ENCODE peak calls at places on chromosome 18, in five cellular contexts. A is neuronal stem cell, Y is H9, P is IMR-90, E is H1. Z is an unnamed sample.

GRCh38 chr18:24987271-24987932 is 364.6 kb downstream of the ZNF521 start:
- DNase-seq in A (peak; percentile 11), Y (peak; percentile 43), P (peak; percentile 35), E (no peak), Z (no peak)

GRCh38 chr18:45837283-45838070 is 12.0 kb downstream of the SIGLEC15 start:
- DNase-seq in A (peak; percentile 43), Y (peak; percentile 81), P (no peak), E (peak; percentile 19), Z (peak; percentile 88)

GRCh38 chr18:967037-967576 is 62.4 kb downstream of the ADCYAP1 start:
- DNase-seq in A (no peak), Y (no peak), P (no peak), E (no peak), Z (no peak)

GRCh38 chr18:28015671-28016070 is 161.3 kb downstream of the CDH2 start:
- DNase-seq in A (no peak), Y (peak; percentile 29), P (no peak), E (no peak), Z (no peak)

GRCh38 chr18:9366126-9366714 is 31.6 kb downstream of the TWSG1 start:
- DNase-seq in A (peak; percentile 4), Y (peak; percentile 82), P (peak; percentile 40), E (peak; percentile 59), Z (peak; percentile 7)

GRCh38 chr18:44792456-44793080 is 111.9 kb downstream of the SETBP1 start:
- DNase-seq in A (no peak), Y (no peak), P (peak; percentile 19), E (no peak), Z (peak; percentile 19)

GRCh38 chr18:73283032-73283431 is 415.2 kb upstream of the NETO1 start:
- DNase-seq in A (no peak), Y (no peak), P (peak; percentile 27), E (no peak), Z (no peak)

GRCh38 chr18:2627821-2628276 is 27.7 kb upstream of the SMCHD1 start:
- DNase-seq in A (no peak), Y (no peak), P (peak; percentile 41), E (no peak), Z (peak; percentile 42)

GRCh38 chr18:29250843-29251242 is 1073.9 kb upstream of the CDH2 start:
- DNase-seq in A (no peak), Y (no peak), P (no peak), E (no peak), Z (no peak)

GRCh38 chr18:3180325-3180724 is 39.4 kb downstream of the MYOM1 start:
- DNase-seq in A (peak; percentile 47), Y (no peak), P (peak; percentile 28), E (no peak), Z (no peak)

GRCh38 chr18:62033756-62034155 is 140.9 kb upstream of the RNF152 start:
- DNase-seq in A (no peak), Y (no peak), P (no peak), E (no peak), Z (no peak)

GRCh38 chr18:64717026-64717425 is 568.1 kb upstream of the LINC00305 start:
- DNase-seq in A (no peak), Y (no peak), P (no peak), E (no peak), Z (no peak)

GRCh38 chr18:56475250-56475649 is 163.1 kb downstream of the TXNL1 start:
- DNase-seq in A (no peak), Y (no peak), P (no peak), E (no peak), Z (peak; percentile 50)

GRCh38 chr18:50578030-50578429 is 18.1 kb downstream of the MAPK4 start:
- DNase-seq in A (no peak), Y (no peak), P (no peak), E (no peak), Z (no peak)

GRCh38 chr18:75507636-75508035 is 80.1 kb upstream of the SMIM21 start:
- DNase-seq in A (no peak), Y (no peak), P (peak; percentile 51), E (no peak), Z (no peak)

GRCh38 chr18:2672410-2672809 is 16.9 kb downstream of the SMCHD1 start:
- DNase-seq in A (no peak), Y (no peak), P (no peak), E (no peak), Z (no peak)

GRCh38 chr18:9586814-9587213 is 27.5 kb downstream of the PPP4R1 start:
- DNase-seq in A (no peak), Y (no peak), P (no peak), E (no peak), Z (no peak)

GRCh38 chr18:37438417-37439180 is 127.0 kb downstream of the CELF4 start:
- DNase-seq in A (no peak), Y (no peak), P (no peak), E (no peak), Z (no peak)

GRCh38 chr18:72460210-72460680 is 83.9 kb downstream of the CBLN2 start:
- DNase-seq in A (no peak), Y (no peak), P (peak; percentile 6), E (no peak), Z (no peak)

GRCh38 chr18:57859314-57859713 is 56.2 kb upstream of the ATP8B1 start:
- DNase-seq in A (no peak), Y (peak; percentile 41), P (no peak), E (no peak), Z (peak; percentile 39)

GRCh38 chr18:41972067-41973000 is 17.3 kb downstream of the PIK3C3 start:
- DNase-seq in A (no peak), Y (no peak), P (no peak), E (no peak), Z (no peak)

GRCh38 chr18:49744395-49744987 is 68.8 kb downstream of the ACAA2 start:
- DNase-seq in A (no peak), Y (no peak), P (no peak), E (no peak), Z (peak; percentile 29)

GRCh38 chr18:44826418-44827259 is 146.0 kb downstream of the SETBP1 start:
- DNase-seq in A (peak; percentile 23), Y (no peak), P (peak; percentile 83), E (no peak), Z (no peak)

GRCh38 chr18:78792094-78792493 is 187.5 kb upstream of the SALL3 start:
- DNase-seq in A (no peak), Y (no peak), P (no peak), E (no peak), Z (no peak)

GRCh38 chr18:75857558-75857957 is 430.1 kb upstream of the SMIM21 start:
- DNase-seq in A (no peak), Y (no peak), P (no peak), E (no peak), Z (no peak)

GRCh38 chr18:48942554-48943261 is 8.1 kb downstream of the SMAD7 start:
- DNase-seq in A (no peak), Y (no peak), P (peak; percentile 92), E (no peak), Z (peak; percentile 60)

GRCh38 chr18:33577688-33578370 is at the start of gene ASXL3:
- DNase-seq in A (peak; percentile 54), Y (peak; percentile 40), P (no peak), E (no peak), Z (no peak)

GRCh38 chr18:44136326-44136725 is 544.4 kb upstream of the SETBP1 start:
- DNase-seq in A (no peak), Y (no peak), P (no peak), E (no peak), Z (no peak)

GRCh38 chr18:50193796-50194622 is 938 bp downstream of the MYO5B start:
- DNase-seq in A (peak; percentile 11), Y (peak; percentile 39), P (no peak), E (no peak), Z (no peak)

GRCh38 chr18:37565138-37565984 is at the start of gene CELF4:
- DNase-seq in A (no peak), Y (no peak), P (no peak), E (no peak), Z (no peak)

GRCh38 chr18:58091099-58091611 is 47.1 kb downstream of the NEDD4L start:
- DNase-seq in A (no peak), Y (no peak), P (no peak), E (no peak), Z (peak; percentile 18)

GRCh38 chr18:63553117-63553516 is 10.9 kb downstream of the SERPINB12 start:
- DNase-seq in A (no peak), Y (no peak), P (peak; percentile 62), E (no peak), Z (peak; percentile 74)

GRCh38 chr18:63550068-63550467 is 7.9 kb downstream of the SERPINB12 start:
- DNase-seq in A (no peak), Y (no peak), P (no peak), E (no peak), Z (no peak)

GRCh38 chr18:63551769-63552168 is 9.6 kb downstream of the SERPINB12 start:
- DNase-seq in A (no peak), Y (no peak), P (no peak), E (no peak), Z (no peak)

DNA sequence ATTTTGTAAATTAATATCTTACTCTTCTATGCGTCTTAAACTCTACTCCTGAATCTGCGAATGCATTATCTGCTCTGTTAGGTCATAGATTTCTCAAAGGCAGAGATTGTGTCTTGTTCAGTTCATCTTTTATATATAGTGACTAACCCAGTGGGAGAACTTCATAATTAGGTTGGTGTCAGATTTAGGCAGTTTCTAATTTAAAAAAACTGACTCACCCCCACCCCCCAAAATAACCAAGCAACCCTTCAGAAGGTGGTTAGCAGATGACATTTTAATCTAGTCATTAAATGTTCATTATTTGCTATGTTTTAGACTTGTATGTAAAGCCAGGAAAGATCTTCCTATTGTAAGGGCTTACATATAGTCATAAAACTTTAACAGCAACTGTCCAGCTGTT is 10.4 kb downstream of the SERPINB12 start:
- DNase-seq in A (no peak), Y (no peak), P (no peak), E (no peak), Z (no peak)
- H3K9ac ChIP-seq in A (no peak overlapping the region), Y (no peak overlapping the region), P (no peak overlapping the region), E (no peak overlapping the region), Z (no peak overlapping the region)

DNA sequence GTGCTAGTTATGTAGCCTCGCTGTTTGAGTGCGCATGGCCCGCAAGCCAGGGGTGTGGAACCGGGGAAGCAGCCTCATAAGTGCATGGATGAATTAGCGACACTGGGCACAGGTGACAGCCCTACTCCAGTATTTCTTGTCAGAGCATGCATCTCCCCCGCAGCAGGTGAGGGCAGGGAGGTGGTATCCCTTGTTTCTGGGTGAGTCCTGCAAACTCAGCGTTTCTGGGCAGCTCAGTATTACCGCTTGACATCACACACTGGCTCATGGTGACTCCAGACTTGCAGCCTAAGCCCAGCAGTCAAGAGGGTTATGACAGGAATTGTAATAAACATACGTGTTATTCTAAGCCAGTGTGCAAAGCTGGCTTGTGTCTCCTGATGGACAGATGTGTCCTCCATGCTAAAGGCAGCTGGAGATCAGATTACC is 2.5 kb downstream of the CABLES1 start:
- DNase-seq in A (no peak), Y (no peak), P (no peak), E (no peak), Z (no peak)
- H3K23ac ChIP-seq in A (no peak overlapping the region), Y (no peak overlapping the region), P (peak overlapping the region; percentile 39), E (no peak overlapping the region), Z (no peak overlapping the region)

GRCh38 chr18:12318857-12319256 is 10.8 kb downstream of the TUBB6 start:
- DNase-seq in A (no peak), Y (no peak), P (no peak), E (no peak), Z (no peak)
- H3K9ac ChIP-seq in A (no peak overlapping the region), Y (no peak overlapping the region), P (no peak overlapping the region), E (no peak overlapping the region), Z (no peak overlapping the region)

DNA sequence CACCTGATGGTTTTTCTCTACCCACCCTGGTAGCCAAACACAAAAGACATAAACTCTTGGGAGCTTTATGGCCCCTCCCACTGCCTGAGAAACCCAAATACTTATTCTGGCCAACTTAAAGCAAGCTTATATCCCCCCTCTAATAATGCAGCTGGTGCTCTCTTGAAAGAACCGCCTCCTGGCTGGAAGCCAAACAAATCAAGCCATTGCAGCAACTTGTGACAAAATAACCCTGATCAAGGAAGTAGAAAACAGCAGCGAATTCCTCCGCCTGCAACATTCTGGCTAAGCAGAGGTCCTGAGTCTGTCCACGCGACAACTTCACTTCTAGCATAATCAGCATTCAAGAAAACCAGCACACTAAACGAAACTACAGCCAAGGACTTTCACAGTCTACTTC is 54.8 kb upstream of the DSC1 start:
- DNase-seq in A (no peak), Y (no peak), P (no peak), E (no peak), Z (peak; percentile 48)
- H3K23ac ChIP-seq in A (no peak overlapping the region), Y (no peak overlapping the region), P (no peak overlapping the region), E (no peak overlapping the region), Z (no peak overlapping the region)